ENCODE peak calls at places on chromosomes 6 and 20, in six cellular contexts. S, G, L, C, R and Q are unnamed samples.

GRCh38 chr6:110265273-110265672 is 85.0 kb downstream of the CDC40 start:
- DNase-seq in S (no peak), R (no peak), C (no peak), G (no peak), L (no peak), Q (no peak)

GRCh38 chr20:1417273-1417672 is 24.4 kb upstream of the FKBP1A start:
- DNase-seq in G (peak; percentile 76), C (no peak), S (no peak), R (no peak), L (no peak), Q (no peak)

GRCh38 chr6:14016930-14017625 is 92.3 kb downstream of the RNF182 start:
- DNase-seq in L (no peak), R (no peak), G (peak; percentile 33), S (no peak), C (no peak), Q (no peak)

GRCh38 chr6:6869084-6869483 is 238.7 kb upstream of the RREB1 start:
- DNase-seq in G (no peak), S (no peak), L (no peak), R (no peak), C (no peak), Q (no peak)

GRCh38 chr20:31992086-31992485 is 18.2 kb upstream of the CCM2L start:
- DNase-seq in S (no peak), G (no peak), C (no peak), L (no peak), R (no peak), Q (no peak)

GRCh38 chr6:156767603-156768467 is 9.3 kb upstream of the ARID1B start:
- DNase-seq in S (no peak), R (no peak), G (peak; percentile 65), L (peak; percentile 39), C (no peak), Q (no peak)

GRCh38 chr20:50992733-50993457 is 30.0 kb downstream of the KCNG1 start:
- DNase-seq in G (peak; percentile 92), C (peak; percentile 90), R (no peak), L (peak; percentile 89), S (peak; percentile 87), Q (no peak)

GRCh38 chr6:1227935-1228753 is 83.8 kb upstream of the FOXQ1 start:
- DNase-seq in S (no peak), G (no peak), L (peak; percentile 38), C (no peak), R (no peak), Q (no peak)

GRCh38 chr20:32189691-32190607 is 17.6 kb downstream of the PLAGL2 start:
- DNase-seq in C (no peak), G (peak; percentile 31), L (no peak), R (peak; percentile 59), S (peak; percentile 62), Q (no peak)

GRCh38 chr20:4509825-4510522 is 211.7 kb upstream of the PRND start:
- DNase-seq in C (peak; percentile 12), G (peak; percentile 59), R (no peak), S (no peak), L (no peak), Q (no peak)

DNA sequence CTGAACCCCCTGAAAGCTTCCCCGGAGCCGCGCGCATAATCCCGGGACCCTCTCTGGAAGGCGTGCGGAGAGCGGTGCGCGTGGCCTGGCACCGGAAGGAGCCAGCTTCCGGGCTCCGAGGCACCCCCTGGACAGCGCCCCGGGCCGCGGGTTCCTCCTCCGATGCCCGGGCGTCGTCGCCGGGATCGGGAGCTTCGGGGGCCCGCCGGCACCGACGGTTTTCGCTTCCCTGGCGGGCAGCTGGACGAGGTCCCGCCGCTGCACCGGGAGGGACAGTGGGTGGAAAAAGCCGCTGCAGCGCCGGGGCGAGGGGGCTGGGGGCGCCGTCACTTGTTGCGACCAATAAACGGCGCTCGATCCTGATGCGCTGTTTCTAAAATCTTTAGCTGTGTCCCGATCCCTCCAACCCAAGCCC is 573 bp upstream of the SLC35D3 start:
- DNase-seq in C (no peak), G (no peak), L (peak; percentile 59), S (peak; percentile 46), R (no peak), Q (no peak)
- H3K4me3 ChIP-seq in C (peak overlapping the region; percentile 57), G (peak overlapping the region; percentile 39), L (peak overlapping the region; percentile 48), S (peak overlapping the region; percentile 78), R (no peak overlapping the region), Q (peak overlapping the region; percentile 28)

GRCh38 chr6:15504581-15505350 is 158.1 kb downstream of the DTNBP1 start:
- DNase-seq in S (peak; percentile 62), R (peak; percentile 48), L (no peak), G (peak; percentile 98), C (no peak), Q (peak; percentile 87)
- H3K4me3 ChIP-seq in S (peak overlapping the region; percentile 3), R (no peak overlapping the region), L (no peak overlapping the region), G (peak overlapping the region; percentile 26), C (no peak overlapping the region), Q (no peak overlapping the region)

DNA sequence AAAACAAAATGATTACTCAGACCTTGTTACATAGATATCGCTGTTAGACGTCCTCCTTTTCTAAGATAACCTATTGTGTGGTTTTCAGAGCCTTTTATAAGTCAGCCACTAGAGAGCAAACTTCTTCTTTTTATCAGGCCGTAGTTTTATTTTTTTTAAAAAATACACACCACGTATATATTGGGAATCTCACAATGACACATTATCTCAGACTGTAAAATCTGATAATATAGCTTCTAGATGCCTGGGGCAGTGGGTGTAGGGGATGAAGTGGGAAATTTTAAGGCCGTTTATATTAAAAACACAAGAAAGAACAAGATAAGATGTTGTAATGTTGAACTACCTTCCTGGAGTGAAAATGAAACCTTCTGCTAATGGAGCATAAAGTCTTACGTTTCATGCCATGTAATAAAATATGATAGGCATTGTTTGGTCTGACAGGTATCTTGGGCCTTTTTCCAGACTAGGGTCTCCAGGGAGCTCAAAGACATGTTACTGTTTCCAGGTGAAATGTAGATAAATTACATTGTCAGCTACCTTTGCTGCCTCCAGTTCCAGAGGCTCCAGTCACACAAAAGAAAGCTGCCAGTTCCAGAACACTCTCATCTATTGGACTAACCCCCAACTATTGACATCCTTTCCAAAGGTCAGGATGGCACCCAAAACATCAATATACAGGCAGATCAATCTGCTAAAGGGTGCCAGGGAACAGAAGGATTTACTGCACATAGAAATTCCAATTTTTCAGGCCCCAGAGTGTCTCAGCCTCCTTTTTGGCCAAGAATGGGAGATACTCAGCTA is 130.2 kb upstream of the AKIRIN2 start:
- DNase-seq in L (peak; percentile 49), C (peak; percentile 23), G (peak; percentile 58), S (no peak), R (no peak), Q (no peak)
- H3K4me3 ChIP-seq in L (peak overlapping the region; percentile 55), C (peak overlapping the region; percentile 24), G (peak overlapping the region; percentile 4), S (peak overlapping the region; percentile 30), R (no peak overlapping the region), Q (peak overlapping the region; percentile 24)

DNA sequence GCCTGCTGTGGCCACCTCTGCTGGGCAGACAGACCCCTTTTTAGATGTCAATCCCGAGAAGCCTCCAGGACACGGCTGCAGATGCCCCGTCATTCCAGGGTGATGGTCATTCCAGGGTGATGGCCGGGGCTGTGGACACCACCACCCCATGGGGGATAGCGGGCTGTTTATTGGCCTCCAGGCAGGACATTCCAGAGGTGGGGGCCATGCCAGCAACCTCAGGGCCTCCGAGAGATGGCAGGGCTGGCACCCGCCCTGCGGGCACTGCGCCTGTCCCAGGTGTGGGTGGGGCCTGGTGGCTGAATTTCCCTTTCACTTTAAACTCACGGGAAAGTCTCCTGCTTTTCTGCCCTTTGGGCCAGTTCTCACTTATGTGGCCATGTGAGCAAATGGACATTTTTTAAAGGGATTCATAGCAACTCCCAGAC is 14.5 kb downstream of the COL9A3 start:
- DNase-seq in L (no peak), R (peak; percentile 81), G (no peak), S (peak; percentile 10), C (no peak), Q (no peak)
- H3K4me3 ChIP-seq in L (no peak overlapping the region), R (no peak overlapping the region), G (no peak overlapping the region), S (no peak overlapping the region), C (no peak overlapping the region), Q (no peak overlapping the region)